ENCODE peak calls at places on chromosomes 3 and 15, in seven cellular contexts. X is mucosa of descending colon; K is Peyer's patch; O is SK-N-SH; T is CD8-positive, alpha-beta T cell; B is stomach; W is effector memory CD4-positive, alpha-beta T cell. J is an unnamed sample. For H3K4me1, the result is how much of the 10 kb centered on the place peaks cover.

GRCh38 chr3:18812316-18812715 is 336.0 kb upstream of the KCNH8 start:
- DNase-seq in T (no peak), B (no peak), W (no peak), X (no peak), K (no peak), O (no peak), J (no peak)

GRCh38 chr15:28919201-28919627 is 33.4 kb downstream of the APBA2 start:
- DNase-seq in W (no peak), X (no peak), O (no peak), K (no peak), B (no peak), T (peak), J (no peak)

GRCh38 chr3:72306800-72307341 is 521.9 kb upstream of the PROK2 start:
- DNase-seq in K (no peak), O (peak), B (no peak), T (no peak), W (no peak), X (no peak), J (no peak)

GRCh38 chr3:70981252-70981933 is 602.1 kb downstream of the FOXP1 start:
- DNase-seq in K (no peak), X (no peak), W (no peak), B (no peak), O (no peak), T (no peak), J (no peak)

GRCh38 chr15:28921336-28921735 is 35.6 kb downstream of the APBA2 start:
- DNase-seq in K (no peak), O (no peak), T (no peak), W (no peak), B (no peak), X (no peak), J (no peak)

GRCh38 chr15:32802296-32802936 is 84.6 kb downstream of the GREM1 start:
- DNase-seq in T (no peak), W (no peak), B (no peak), K (no peak), O (no peak), X (no peak), J (no peak)

GRCh38 chr3:36178018-36178417 is 202.3 kb upstream of the STAC start:
- DNase-seq in K (no peak), B (no peak), W (no peak), X (no peak), T (no peak), O (no peak), J (no peak)

GRCh38 chr15:87354661-87355410 is 901.7 kb downstream of the NTRK3 start:
- DNase-seq in B (no peak), T (no peak), K (no peak), W (no peak), O (no peak), X (no peak), J (no peak)

GRCh38 chr3:178384302-178384939 is 151.8 kb upstream of the KCNMB2 start:
- DNase-seq in W (no peak), X (no peak), B (no peak), K (no peak), T (no peak), O (peak), J (no peak)

GRCh38 chr3:189040934-189041333 is 130.8 kb upstream of the TPRG1 start:
- DNase-seq in W (no peak), B (no peak), T (no peak), O (no peak), K (no peak), X (no peak), J (no peak)
- H3K4me3 ChIP-seq in W (no peak), B (no peak), T (no peak), O (no peak), K (no peak), X (no peak), J (no peak)

DNA sequence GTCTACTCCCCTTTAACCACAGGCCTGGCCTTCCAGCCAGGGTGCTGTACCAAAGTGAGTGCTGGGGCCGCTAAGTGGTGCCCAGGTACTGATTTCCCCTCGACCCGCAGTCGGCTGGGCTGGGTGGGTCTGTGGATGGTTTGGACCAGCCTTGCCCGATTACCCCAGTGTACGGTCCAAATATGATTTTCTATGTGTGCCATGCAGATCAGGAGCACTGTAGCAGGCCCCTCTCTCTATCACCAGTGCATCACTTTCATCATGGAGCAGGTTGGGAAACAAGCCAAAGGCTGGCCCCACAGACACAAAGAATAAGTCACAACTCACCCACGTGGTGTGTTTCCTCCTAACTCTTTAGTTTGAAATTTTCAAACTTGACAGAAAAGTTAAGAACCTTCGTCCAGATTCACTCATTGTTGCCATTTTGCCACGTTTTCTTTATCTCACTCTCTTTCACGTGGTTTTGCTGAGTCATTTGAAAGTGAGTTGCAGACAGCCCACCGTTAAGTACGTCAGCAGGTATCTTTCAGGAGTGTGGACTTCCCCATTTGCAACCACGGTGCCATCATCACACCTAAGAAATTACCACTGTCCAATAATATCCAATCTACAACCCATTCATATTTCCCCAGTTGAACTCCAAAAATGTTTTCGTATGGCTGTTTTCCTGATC is 37.0 kb downstream of the ZNF710 start:
- DNase-seq in K (peak), T (peak), O (no peak), X (peak), B (no peak), W (no peak), J (peak)
- H3K4me1 ChIP-seq in K (under half), T (under half), O (under half), X (under half), B (half or more), W (under half), J (half or more)

DNA sequence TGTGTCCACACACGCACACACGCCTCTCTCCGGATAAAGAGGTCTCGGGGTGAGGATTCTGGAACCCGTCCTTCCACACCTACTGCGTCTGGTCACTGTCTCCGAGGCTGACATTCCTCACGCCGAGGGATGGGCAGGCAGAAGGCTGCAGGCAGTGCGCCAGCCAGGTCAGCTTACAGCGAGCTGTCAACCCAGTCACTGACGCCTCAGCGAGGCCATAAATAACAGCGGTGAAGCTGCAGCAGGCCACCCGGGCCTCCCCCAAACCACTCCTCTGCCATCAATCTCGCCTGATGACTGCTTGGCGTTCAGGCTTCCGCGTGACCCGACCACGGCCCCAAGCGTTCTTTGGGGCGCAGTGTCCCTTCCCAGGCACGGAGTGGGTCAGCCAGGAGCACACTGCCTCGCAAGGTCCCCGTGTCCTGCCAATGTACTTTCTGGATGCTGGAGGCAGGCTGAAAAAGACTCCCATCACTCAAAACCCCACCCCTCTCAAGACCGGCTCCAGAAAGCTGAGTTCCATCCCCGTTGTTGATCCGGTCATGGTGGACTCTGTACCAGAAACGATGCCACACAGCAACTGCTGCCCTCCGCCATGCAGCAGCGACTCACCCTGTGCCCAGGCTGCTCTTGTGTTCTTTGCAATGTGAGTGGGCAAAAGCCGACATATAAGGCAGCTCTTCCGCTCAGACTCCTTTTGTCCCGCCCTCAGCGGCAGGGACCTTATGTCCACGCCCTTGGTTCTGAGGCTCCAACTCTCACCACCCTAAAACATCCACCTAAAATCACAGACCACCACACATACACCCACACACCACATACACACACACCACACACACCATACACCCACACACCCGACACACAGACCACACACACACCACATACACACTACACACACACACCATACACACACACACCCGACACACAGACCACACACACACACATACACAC is 27.1 kb downstream of the CPN2 start:
- DNase-seq in K (peak), W (no peak), O (peak), B (no peak), X (peak), T (peak), J (peak)
- H3K4me3 ChIP-seq in K (peak), W (peak), O (peak), B (peak), X (no peak), T (peak), J (peak)

DNA sequence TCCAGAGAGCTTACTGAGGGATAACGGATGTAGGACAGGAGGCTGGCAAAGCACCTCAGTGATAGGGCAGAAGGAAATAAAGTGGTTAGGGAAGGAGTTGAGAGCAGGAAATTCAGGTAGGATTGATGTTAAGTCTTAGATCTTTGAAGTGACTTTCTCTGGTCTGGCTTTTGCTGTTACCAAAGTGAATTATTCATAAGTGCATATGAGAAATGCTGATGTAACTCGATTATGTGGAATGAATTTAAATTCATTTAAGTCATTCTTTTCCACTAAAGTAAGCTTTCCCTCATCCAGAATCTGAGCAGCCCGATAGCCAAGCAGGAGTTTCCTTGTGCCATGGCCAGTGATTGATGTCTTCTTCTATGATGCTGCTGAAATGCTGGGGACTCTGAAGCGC is 72.2 kb downstream of the IGF1R start:
- DNase-seq in O (no peak), B (no peak), T (no peak), W (no peak), X (no peak), K (no peak), J (no peak)
- H3K4me1 ChIP-seq in O (under half), B (half or more), T (half or more), W (under half), X (under half), K (under half), J (under half)

GRCh38 chr3:48656061-48656840 is 6.4 kb downstream of the CELSR3 start:
- DNase-seq in B (peak), W (peak), T (peak), O (peak), K (peak), X (peak), J (peak)

GRCh38 chr3:48655586-48655985 is 7.1 kb downstream of the CELSR3 start:
- DNase-seq in W (peak), O (no peak), B (no peak), X (no peak), K (no peak), T (peak), J (peak)

GRCh38 chr3:48655063-48655462 is 7.6 kb downstream of the CELSR3 start:
- DNase-seq in T (no peak), B (no peak), W (no peak), X (no peak), O (no peak), K (no peak), J (no peak)

GRCh38 chr3:48652923-48653715 is 9.6 kb downstream of the CELSR3 start:
- DNase-seq in X (no peak), T (no peak), W (no peak), K (no peak), B (no peak), O (no peak), J (no peak)

DNA sequence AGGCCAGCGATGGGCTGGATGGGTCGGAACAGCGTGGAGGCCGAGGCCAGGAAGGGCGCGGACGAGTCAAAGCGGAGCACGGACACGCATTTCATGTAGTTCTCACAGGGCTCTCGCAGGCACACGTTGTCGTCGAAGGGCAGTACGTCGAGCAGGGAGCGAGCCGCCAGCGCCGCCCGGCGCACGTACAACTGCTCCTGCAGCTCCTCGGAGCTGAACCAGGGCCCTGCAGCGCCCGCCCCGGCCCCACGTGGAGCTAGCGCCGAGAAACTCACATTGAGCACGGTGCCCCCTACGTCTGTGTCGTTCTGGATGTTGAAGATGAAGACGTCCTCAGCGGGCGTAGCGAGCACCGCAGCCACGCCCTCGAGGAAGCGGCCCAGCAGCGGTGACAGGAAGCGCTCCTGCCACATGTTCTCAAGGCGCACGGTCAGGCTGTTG is 5.8 kb downstream of the CELSR3 start:
- DNase-seq in B (no peak), O (no peak), X (peak), K (no peak), W (peak), T (no peak), J (peak)
- H3K4me3 ChIP-seq in B (peak), O (no peak), X (no peak), K (peak), W (peak), T (peak), J (peak)

GRCh38 chr3:31289592-31289991 is 243.1 kb upstream of the STT3B start:
- DNase-seq in W (no peak), O (no peak), K (no peak), B (no peak), T (no peak), X (no peak), J (no peak)
- H3K4me1 ChIP-seq in W (under half), O (under half), K (under half), B (under half), T (under half), X (under half), J (under half)

DNA sequence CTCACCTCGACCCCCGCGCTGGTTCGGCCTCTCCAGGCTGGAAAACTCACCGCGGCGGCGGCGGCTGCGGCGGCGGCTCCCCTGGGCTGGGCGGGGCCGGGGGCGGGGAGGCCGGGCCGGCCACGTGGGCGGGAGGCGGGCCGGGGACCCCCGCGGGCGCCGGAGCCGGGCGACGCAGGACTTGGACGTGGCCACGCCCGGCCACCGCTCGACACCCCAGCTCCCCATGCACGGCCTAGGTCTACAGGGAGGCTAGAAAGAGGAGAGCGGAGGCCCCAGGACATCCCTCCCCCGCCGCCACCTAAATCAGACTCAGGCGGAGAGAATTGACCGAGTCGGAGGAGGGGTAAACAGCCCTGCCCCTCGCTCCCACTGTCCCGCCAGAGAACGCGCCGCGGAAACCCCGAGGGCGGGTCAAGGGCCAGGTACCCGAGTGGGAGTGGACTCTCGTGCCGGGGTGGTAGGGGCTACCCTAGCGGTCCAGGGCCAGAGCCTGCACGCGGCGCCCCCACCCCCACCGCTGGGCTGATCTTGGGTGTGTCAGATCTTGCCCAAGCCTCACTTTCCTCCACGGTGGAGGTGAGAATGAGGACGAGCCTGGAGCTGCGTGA is 18.9 kb downstream of the SPATA12 start:
- DNase-seq in X (peak), T (no peak), W (no peak), K (peak), O (peak), B (peak), J (no peak)
- H3K4me3 ChIP-seq in X (peak), T (peak), W (peak), K (peak), O (peak), B (peak), J (peak)

GRCh38 chr3:136990826-136991225 is 33.0 kb downstream of the IL20RB start:
- DNase-seq in X (no peak), O (no peak), B (no peak), K (no peak), W (no peak), T (no peak), J (no peak)
- H3K4me1 ChIP-seq in X (under half), O (under half), B (under half), K (under half), W (under half), T (under half), J (under half)

GRCh38 chr3:48426401-48426909 is 3.4 kb downstream of the PLXNB1 start:
- DNase-seq in K (no peak), X (no peak), B (no peak), W (no peak), T (no peak), O (peak), J (no peak)

GRCh38 chr3:48423241-48423882 is 6.5 kb downstream of the PLXNB1 start:
- DNase-seq in W (no peak), B (no peak), K (no peak), T (no peak), O (no peak), X (no peak), J (no peak)

GRCh38 chr3:48423883-48424695 is 5.8 kb downstream of the PLXNB1 start:
- DNase-seq in O (peak), B (no peak), W (no peak), K (no peak), T (no peak), X (no peak), J (no peak)

GRCh38 chr3:48426944-48427629 is 2.8 kb downstream of the PLXNB1 start:
- DNase-seq in T (no peak), X (no peak), K (peak), B (no peak), O (no peak), W (no peak), J (no peak)

GRCh38 chr3:48425281-48425812 is 4.5 kb downstream of the PLXNB1 start:
- DNase-seq in O (peak), K (no peak), B (peak), X (no peak), W (no peak), T (no peak), J (no peak)
- H3K4me3 ChIP-seq in O (no peak), K (no peak), B (no peak), X (no peak), W (no peak), T (no peak), J (no peak)

GRCh38 chr3:134350861-134351311 is 23.4 kb downstream of the AMOTL2 start:
- DNase-seq in B (peak), T (no peak), X (peak), O (no peak), W (no peak), K (peak), J (no peak)
- H3K4me1 ChIP-seq in B (half or more), T (under half), X (under half), O (under half), W (under half), K (under half), J (under half)